ENCODE peak calls at places on chromosome 13, in eight cellular contexts. G is uterus, X is NB4, L is ovary, A is body of pancreas, N is esophagus muscularis mucosa, T is adrenal gland, F is heart left ventricle. K is an unnamed sample.

GRCh38 chr13:34165158-34165557 is 347.2 kb downstream of the RFC3 start:
- DNase-seq in A (no peak), G (no peak), N (no peak), L (no peak), T (no peak), X (no peak), F (no peak), K (no peak)

GRCh38 chr13:109990296-109990695 is 203.9 kb upstream of the IRS2 start:
- DNase-seq in N (no peak), X (no peak), G (no peak), L (no peak), T (no peak), A (no peak), F (no peak), K (no peak)

GRCh38 chr13:113321546-113321945 is 24.5 kb downstream of the LAMP1 start:
- DNase-seq in N (no peak), F (no peak), A (no peak), L (no peak), G (no peak), X (no peak), T (no peak), K (no peak)

GRCh38 chr13:33284916-33285315 is 639 bp downstream of the STARD13 start:
- DNase-seq in T (no peak), N (no peak), A (no peak), F (no peak), G (no peak), L (no peak), X (no peak), K (no peak)

GRCh38 chr13:50309872-50310594 is 294.8 kb downstream of the KCNRG start:
- DNase-seq in T (no peak), N (no peak), G (no peak), L (no peak), A (no peak), F (no peak), X (no peak), K (no peak)

GRCh38 chr13:83732755-83733154 is 149.5 kb downstream of the SLITRK1 start:
- DNase-seq in F (no peak), T (no peak), X (no peak), G (no peak), A (no peak), N (no peak), L (no peak), K (no peak)

GRCh38 chr13:111661776-111662175 is 341.3 kb downstream of the TEX29 start:
- DNase-seq in T (no peak), A (no peak), G (no peak), L (no peak), F (no peak), X (no peak), N (no peak), K (no peak)

GRCh38 chr13:94886191-94886590 is 173.8 kb upstream of the SOX21 start:
- DNase-seq in F (no peak), X (no peak), N (no peak), L (no peak), G (no peak), T (no peak), A (no peak), K (no peak)

GRCh38 chr13:70732611-70733010 is 624.4 kb upstream of the KLHL1 start:
- DNase-seq in F (no peak), T (no peak), X (no peak), G (no peak), A (no peak), L (no peak), N (no peak), K (no peak)

GRCh38 chr13:108005231-108005630 is 210.1 kb downstream of the LIG4 start:
- DNase-seq in X (no peak), G (no peak), F (no peak), T (no peak), N (no peak), L (no peak), A (no peak), K (no peak)

GRCh38 chr13:92602560-92602959 is 624.0 kb upstream of the GPC6 start:
- DNase-seq in N (no peak), X (no peak), A (no peak), T (no peak), G (no peak), L (no peak), F (no peak), K (no peak)

GRCh38 chr13:22487932-22488331 is 692.8 kb upstream of the SGCG start:
- DNase-seq in G (no peak), F (no peak), L (no peak), X (no peak), N (no peak), T (no peak), A (no peak), K (no peak)

GRCh38 chr13:33032037-33032625 is 15.9 kb downstream of the KL start:
- DNase-seq in L (no peak), G (no peak), N (no peak), A (no peak), T (no peak), X (no peak), F (peak), K (no peak)

GRCh38 chr13:101785858-101786257 is 333.4 kb downstream of the ITGBL1 start:
- DNase-seq in L (no peak), A (peak), F (peak), X (peak), N (no peak), T (no peak), G (no peak), K (peak)

GRCh38 chr13:110010433-110011135 is 224.2 kb upstream of the IRS2 start:
- DNase-seq in L (no peak), F (no peak), A (no peak), N (no peak), X (no peak), G (no peak), T (no peak), K (no peak)

GRCh38 chr13:63124863-63125262 is 1709.2 kb upstream of the PCDH20 start:
- DNase-seq in F (no peak), L (no peak), T (no peak), A (no peak), G (no peak), X (peak), N (no peak), K (peak)

GRCh38 chr13:59261928-59262488 is 901.7 kb downstream of the DIAPH3 start:
- DNase-seq in T (no peak), A (no peak), L (no peak), N (no peak), X (peak), F (no peak), G (no peak), K (no peak)

GRCh38 chr13:74193391-74193790 is 59.2 kb upstream of the KLF12 start:
- DNase-seq in G (no peak), N (no peak), X (no peak), F (no peak), L (no peak), A (no peak), T (no peak), K (no peak)

GRCh38 chr13:62040806-62041205 is 625.2 kb upstream of the PCDH20 start:
- DNase-seq in X (no peak), N (no peak), G (no peak), L (no peak), A (no peak), T (no peak), F (no peak), K (no peak)

GRCh38 chr13:77981191-77981925 is 62.7 kb upstream of the EDNRB start:
- DNase-seq in N (no peak), X (no peak), A (no peak), L (no peak), F (no peak), G (no peak), T (no peak), K (no peak)

GRCh38 chr13:47455581-47455980 is 545.5 kb downstream of the SUCLA2 start:
- DNase-seq in X (peak), L (no peak), T (no peak), N (no peak), A (no peak), G (no peak), F (no peak), K (no peak)

GRCh38 chr13:21297914-21298831 is 121.7 kb downstream of the MRPL57 start:
- DNase-seq in X (peak), A (peak), F (peak), G (peak), L (peak), T (peak), N (peak), K (peak)
- TF ChIP-seq POLR2A in X (peak), A (peak), F (peak), G (no peak), L (no peak), T (peak), N (no peak), K (peak)

DNA sequence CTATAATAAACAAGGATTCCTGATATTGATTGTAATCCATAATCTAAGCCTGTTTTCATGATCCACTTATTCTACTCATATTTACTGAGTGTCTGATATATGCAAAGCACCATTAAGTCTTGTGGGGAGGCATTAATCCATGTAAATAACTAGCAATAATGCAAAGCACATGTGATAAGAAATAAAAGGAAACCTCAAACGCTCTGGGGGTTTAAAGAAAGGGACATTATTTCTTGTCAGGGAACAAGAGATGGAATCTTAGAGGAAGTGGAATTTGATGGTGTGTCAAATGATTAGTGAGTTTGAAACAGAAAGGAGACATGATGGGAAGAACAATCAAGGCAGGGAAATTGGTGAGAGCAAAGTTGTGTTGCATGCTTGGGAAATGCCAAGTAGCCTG is 57.4 kb upstream of the FLT1 start:
- DNase-seq in A (no peak), N (no peak), L (no peak), T (no peak), G (no peak), F (no peak), X (no peak), K (no peak)
- TF ChIP-seq POLR2A in A (no peak), N (no peak), L (no peak), T (no peak), G (no peak), F (no peak), X (no peak), K (no peak)

GRCh38 chr13:41059896-41060722 is 1.2 kb upstream of the WBP4 start:
- DNase-seq in F (peak), X (peak), G (peak), N (peak), A (peak), T (peak), L (peak), K (peak)
- TF ChIP-seq POLR2A in F (peak), X (peak), G (peak), N (peak), A (peak), T (peak), L (peak), K (peak)

GRCh38 chr13:31045621-31046081 is 113.2 kb downstream of the TEX26 start:
- DNase-seq in A (peak), T (peak), F (no peak), X (peak), N (no peak), G (peak), L (peak), K (no peak)
- TF ChIP-seq POLR2A in A (no peak), T (peak), F (no peak), X (no peak), N (no peak), G (no peak), L (no peak), K (no peak)

DNA sequence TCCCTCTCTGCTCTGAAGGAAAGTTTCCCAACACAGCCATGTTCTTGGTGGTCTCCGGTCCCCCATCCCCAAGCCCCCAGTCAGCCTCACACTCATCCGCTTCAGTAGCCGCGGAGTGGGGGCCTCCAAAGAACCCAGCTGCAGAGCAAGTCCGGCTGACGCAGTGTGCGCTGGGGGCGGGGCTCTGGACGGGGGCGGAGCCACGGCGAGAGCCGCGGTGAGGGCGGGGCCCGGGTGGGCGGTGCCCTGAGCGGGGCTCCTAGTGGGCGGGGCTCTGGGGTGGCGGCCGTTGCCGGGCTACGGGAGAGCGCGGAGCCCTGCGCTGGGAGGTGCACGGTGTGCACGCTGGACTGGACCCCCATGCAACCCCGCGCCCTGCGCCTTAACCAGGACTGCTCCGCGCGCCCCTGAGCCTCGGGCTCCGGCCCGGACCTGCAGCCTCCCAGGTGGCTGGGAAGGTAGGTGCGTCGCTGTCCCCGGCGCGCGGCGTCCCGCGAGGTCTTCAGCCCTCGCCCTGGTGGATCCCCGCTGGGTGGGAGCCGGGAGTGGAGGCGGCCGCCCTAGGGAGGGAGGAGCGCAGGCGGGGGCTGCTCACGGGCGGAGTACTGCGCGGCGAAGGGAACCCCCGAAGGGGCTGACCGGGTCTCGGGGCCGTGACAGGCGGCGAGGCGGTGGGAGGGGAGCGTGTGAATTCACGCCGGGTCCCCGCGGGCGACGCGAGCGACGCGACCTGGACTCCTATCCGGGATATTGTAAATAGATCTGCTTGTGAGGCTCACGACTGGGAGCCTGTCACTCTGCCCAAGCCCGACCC is 9.1 kb downstream of the TNFRSF19 start:
- DNase-seq in N (peak), F (peak), G (peak), L (peak), T (peak), X (peak), A (peak), K (peak)
- TF ChIP-seq POLR2A in N (no peak), F (peak), G (peak), L (peak), T (peak), X (peak), A (peak), K (peak)

GRCh38 chr13:90800082-90800746 is 547.3 kb upstream of the MIR17HG start:
- DNase-seq in X (no peak), F (peak), A (peak), T (peak), N (no peak), L (peak), G (no peak), K (peak)
- TF ChIP-seq POLR2A in X (no peak), F (no peak), A (no peak), T (no peak), N (no peak), L (no peak), G (no peak), K (no peak)

GRCh38 chr13:44575741-44576395 is at the start of gene TSC22D1:
- DNase-seq in N (no peak), G (peak), T (peak), L (peak), X (peak), F (peak), A (peak), K (peak)
- TF ChIP-seq POLR2A in N (no peak), G (peak), T (no peak), L (no peak), X (no peak), F (no peak), A (peak), K (peak)

GRCh38 chr13:26185720-26186119 is 36.4 kb downstream of the RNF6 start:
- DNase-seq in A (no peak), G (no peak), L (peak), F (no peak), X (no peak), N (no peak), T (no peak), K (no peak)

GRCh38 chr13:26184791-26185250 is 37.3 kb downstream of the RNF6 start:
- DNase-seq in N (no peak), L (peak), X (peak), F (peak), A (peak), T (peak), G (peak), K (peak)

GRCh38 chr13:26186995-26187394 is 35.1 kb downstream of the RNF6 start:
- DNase-seq in L (peak), G (no peak), T (peak), A (peak), X (no peak), F (peak), N (no peak), K (peak)

GRCh38 chr13:26183416-26183815 is 38.7 kb downstream of the RNF6 start:
- DNase-seq in L (no peak), X (no peak), T (no peak), G (no peak), F (no peak), N (no peak), A (no peak), K (no peak)

DNA sequence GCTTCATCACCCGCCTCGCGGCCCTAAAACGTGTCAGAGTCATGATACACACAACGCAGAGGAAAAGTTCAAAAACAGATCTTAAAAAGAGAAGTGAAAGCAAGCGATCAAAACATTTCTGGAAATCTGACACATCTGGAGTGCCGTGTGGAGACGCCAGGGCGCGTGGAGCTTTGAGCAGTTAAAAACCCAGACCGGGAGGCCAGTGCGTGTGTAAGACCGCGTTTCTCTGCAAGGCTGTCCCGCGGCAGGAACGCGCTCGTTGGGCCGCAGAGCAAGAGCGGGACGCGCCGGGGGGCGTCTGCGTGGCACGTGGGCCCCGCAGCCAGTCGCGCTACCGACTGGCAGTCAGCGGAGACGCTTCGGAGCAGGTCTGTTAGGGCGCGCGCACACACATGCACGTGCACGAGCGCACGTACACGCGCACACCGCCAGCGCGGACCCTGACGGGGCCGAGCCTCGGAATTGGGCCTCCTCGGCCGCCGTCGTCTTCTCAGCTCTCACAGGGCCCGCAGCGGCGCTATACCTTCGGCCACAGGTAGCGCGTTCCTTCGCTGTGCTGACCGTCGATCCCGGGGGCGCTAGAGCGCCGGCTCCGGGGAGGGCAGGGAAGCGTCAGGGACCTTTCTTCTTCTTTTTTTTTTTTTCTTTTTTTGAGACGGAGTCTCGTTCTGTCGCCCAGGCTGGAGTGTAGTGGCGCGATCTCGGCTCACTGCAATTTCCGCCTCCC is 35.8 kb downstream of the RNF6 start:
- DNase-seq in G (peak), A (peak), N (peak), T (peak), L (peak), F (peak), X (peak), K (peak)
- TF ChIP-seq POLR2A in G (no peak), A (peak), N (no peak), T (peak), L (no peak), F (peak), X (no peak), K (peak)

GRCh38 chr13:67230243-67230773 is at the start of gene PCDH9:
- DNase-seq in N (peak), A (peak), X (peak), F (peak), T (peak), G (peak), L (peak), K (peak)
- TF ChIP-seq POLR2A in N (peak), A (peak), X (peak), F (peak), T (peak), G (peak), L (peak), K (peak)

DNA sequence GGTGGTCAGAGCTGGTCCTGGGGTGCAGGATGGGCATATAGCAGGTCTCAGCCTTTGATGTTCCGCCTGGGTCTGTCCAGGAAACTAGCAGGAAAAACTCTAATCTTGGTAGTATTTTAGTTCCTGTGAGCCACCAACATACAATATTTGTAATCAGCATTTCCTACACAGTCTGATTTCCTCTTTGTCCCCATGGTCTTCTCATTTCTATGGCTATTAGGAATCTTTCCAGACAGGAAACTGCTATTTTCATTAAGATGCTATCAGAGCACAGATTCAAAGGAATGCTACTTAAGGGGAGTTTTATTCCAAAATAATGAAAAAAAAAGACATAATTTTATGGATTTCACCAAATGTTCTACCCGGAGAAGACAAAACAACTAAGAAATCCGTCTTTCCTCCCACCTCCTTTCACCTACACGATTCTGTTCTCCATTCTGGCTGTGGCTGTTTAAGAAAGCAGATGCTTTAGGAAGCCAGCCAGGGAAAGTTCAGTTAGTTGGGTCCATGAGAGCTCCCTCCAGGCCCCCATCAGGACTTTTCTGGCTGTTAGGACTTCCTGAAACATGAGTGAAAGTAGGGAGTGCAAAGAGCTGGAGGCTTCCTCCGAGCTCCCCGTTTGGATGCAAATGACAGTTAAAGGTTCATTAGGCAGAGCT is 36.4 kb downstream of the SHISA2 start:
- DNase-seq in F (no peak), G (no peak), X (no peak), T (no peak), L (no peak), N (no peak), A (no peak), K (no peak)
- TF ChIP-seq POLR2A in F (no peak), G (no peak), X (no peak), T (no peak), L (no peak), N (no peak), A (no peak), K (no peak)